ENCODE peak calls at places on chromosomes 7 and 10, in four cellular contexts. T is EL; R is stimulated activated naive CD8-positive, alpha-beta T cell treated with anti-CD3 and anti-CD28 coated beads, Interleukin-15, Interleukin-2, amounts not matched to agents 100 U/mL and 50 U/mL, for 24 hours; U is Panc1. Q is an unnamed sample.

GRCh38 chr10:25206693-25207414 is 32.1 kb downstream of the GPR158 start:
- DNase-seq in U (no peak), R (no peak), T (no peak), Q (no peak)

GRCh38 chr7:123823898-123824753 is 20.8 kb upstream of the HYAL4 start:
- DNase-seq in U (no peak), R (peak; percentile 54), T (no peak), Q (no peak)

GRCh38 chr10:15879058-15879457 is 18.8 kb upstream of the MINDY3 start:
- DNase-seq in U (no peak), T (peak; percentile 28), R (no peak), Q (no peak)

GRCh38 chr10:24762161-24762924 is 38.7 kb upstream of the ARHGAP21 start:
- DNase-seq in T (no peak), U (no peak), R (no peak), Q (no peak)

GRCh38 chr7:44970521-44971051 is 8.2 kb downstream of the MYO1G start:
- DNase-seq in U (no peak), R (peak; percentile 4), T (no peak), Q (no peak)

GRCh38 chr10:128210215-128211063 is 84.2 kb upstream of the MKI67 start:
- DNase-seq in U (no peak), R (peak; percentile 82), T (peak; percentile 28), Q (peak; percentile 96)

GRCh38 chr10:15642095-15642494 is 77.6 kb downstream of the ITGA8 start:
- DNase-seq in R (no peak), U (no peak), T (peak; percentile 60), Q (no peak)

GRCh38 chr7:130294314-130294713 is 1.4 kb downstream of the CPA4 start:
- DNase-seq in R (no peak), T (peak; percentile 23), U (no peak), Q (no peak)

GRCh38 chr7:123871998-123872867 is 27.3 kb downstream of the HYAL4 start:
- DNase-seq in U (peak; percentile 55), R (peak; percentile 26), T (peak; percentile 32), Q (peak; percentile 64)

GRCh38 chr10:78377362-78377761 is 343.7 kb downstream of the RPS24 start:
- DNase-seq in U (no peak), R (no peak), T (no peak), Q (no peak)

GRCh38 chr7:50612704-50613103 is 47.5 kb upstream of the DDC start:
- DNase-seq in U (no peak), R (no peak), T (no peak), Q (no peak)

GRCh38 chr10:50636576-50636975 is 12.8 kb upstream of the SGMS1 start:
- DNase-seq in T (no peak), U (no peak), R (no peak), Q (no peak)

GRCh38 chr10:30959855-30960247 is 71.8 kb downstream of the ZNF438 start:
- DNase-seq in R (no peak), T (no peak), U (no peak), Q (no peak)

GRCh38 chr7:27201231-27202017 is 1.5 kb upstream of the HOXA13 start:
- DNase-seq in T (peak; percentile 28), R (no peak), U (no peak), Q (peak; percentile 39)

GRCh38 chr7:14924398-14924797 is 21.8 kb upstream of the DGKB start:
- DNase-seq in T (peak; percentile 26), U (no peak), R (no peak), Q (no peak)

GRCh38 chr10:125868372-125868975 is 12.6 kb downstream of the DHX32 start:
- DNase-seq in T (peak; percentile 43), R (peak; percentile 10), U (peak; percentile 74), Q (no peak)

GRCh38 chr10:107686095-107686494 is 521.6 kb upstream of the SORCS1 start:
- DNase-seq in R (no peak), U (no peak), T (no peak), Q (peak; percentile 76)

GRCh38 chr7:143003393-143004051 is 23.4 kb downstream of the OR9A2 start:
- DNase-seq in R (peak; percentile 22), T (peak; percentile 41), U (peak; percentile 24), Q (no peak)

GRCh38 chr7:82317257-82317721 is 126.3 kb downstream of the CACNA2D1 start:
- DNase-seq in U (no peak), R (no peak), T (no peak), Q (no peak)

GRCh38 chr7:136247211-136247610 is 270.1 kb upstream of the MTPN start:
- DNase-seq in R (no peak), T (no peak), U (no peak), Q (no peak)

GRCh38 chr10:3702056-3702546 is 82.9 kb downstream of the KLF6 start:
- DNase-seq in U (no peak), T (no peak), R (no peak), Q (no peak)